ENCODE peak calls at places on chromosomes 2 and 18, in four cellular contexts. One of them, this sample, is unnamed.
A peak's percentile ranks its signal among the peaks of the same experiment; 100 is the strongest.

GRCh38 chr2:18930977-18931376 is 341.6 kb upstream of the NT5C1B start:
- DNase-seq in K562: no peak
- DNase-seq in WTC11: no peak
- DNase-seq in HepG2: no peak
- DNase-seq in this sample: no peak

GRCh38 chr2:43462866-43463641 is 132.8 kb downstream of the THADA start:
- DNase-seq in K562: no peak
- DNase-seq in WTC11: no peak
- DNase-seq in HepG2: peak; percentile 97
- DNase-seq in this sample: peak; percentile 16

GRCh38 chr2:39898934-39899333 is 119.9 kb upstream of the THUMPD2 start:
- DNase-seq in K562: no peak
- DNase-seq in WTC11: no peak
- DNase-seq in HepG2: no peak
- DNase-seq in this sample: no peak

GRCh38 chr2:234987754-234988153 is 35.9 kb downstream of the SH3BP4 start:
- DNase-seq in K562: no peak
- DNase-seq in WTC11: no peak
- DNase-seq in HepG2: no peak
- DNase-seq in this sample: no peak

GRCh38 chr2:51490576-51491234 is 458.8 kb upstream of the NRXN1 start:
- DNase-seq in K562: no peak
- DNase-seq in WTC11: no peak
- DNase-seq in HepG2: no peak
- DNase-seq in this sample: no peak

GRCh38 chr18:78659748-78660147 is 319.9 kb upstream of the SALL3 start:
- DNase-seq in K562: peak; percentile 13
- DNase-seq in WTC11: peak; percentile 55
- DNase-seq in HepG2: no peak
- DNase-seq in this sample: peak; percentile 28

GRCh38 chr18:27860701-27861107 is 316.2 kb downstream of the CDH2 start:
- DNase-seq in K562: no peak
- DNase-seq in WTC11: no peak
- DNase-seq in HepG2: peak; percentile 30
- DNase-seq in this sample: no peak

GRCh38 chr2:3493610-3493997 is 25.7 kb downstream of the ADI1 start:
- DNase-seq in K562: peak; percentile 93
- DNase-seq in WTC11: peak; percentile 49
- DNase-seq in HepG2: peak; percentile 72
- DNase-seq in this sample: peak; percentile 27

GRCh38 chr2:241810304-241811208 is 1.6 kb downstream of the NEU4 start:
- DNase-seq in K562: no peak
- DNase-seq in WTC11: no peak
- DNase-seq in HepG2: no peak
- DNase-seq in this sample: no peak

GRCh38 chr2:44836174-44836573 is 105.3 kb upstream of the SIX3 start:
- DNase-seq in K562: no peak
- DNase-seq in WTC11: no peak
- DNase-seq in HepG2: no peak
- DNase-seq in this sample: no peak

GRCh38 chr18:46497129-46497528 is 159.9 kb downstream of the LOXHD1 start:
- DNase-seq in K562: peak; percentile 13
- DNase-seq in WTC11: peak; percentile 82
- DNase-seq in HepG2: peak; percentile 10
- DNase-seq in this sample: peak; percentile 21

GRCh38 chr2:123961576-123961975 is 63.5 kb upstream of the CNTNAP5 start:
- DNase-seq in K562: no peak
- DNase-seq in WTC11: no peak
- DNase-seq in HepG2: no peak
- DNase-seq in this sample: no peak

GRCh38 chr2:38421274-38422056 is 44.4 kb upstream of the ATL2 start:
- DNase-seq in K562: no peak
- DNase-seq in WTC11: no peak
- DNase-seq in HepG2: no peak
- DNase-seq in this sample: no peak

GRCh38 chr18:53764086-53764485 is 460.4 kb downstream of the MBD2 start:
- DNase-seq in K562: no peak
- DNase-seq in WTC11: no peak
- DNase-seq in HepG2: no peak
- DNase-seq in this sample: no peak

GRCh38 chr2:115105966-115106365 is 663.5 kb downstream of the DPP10 start:
- DNase-seq in K562: no peak
- DNase-seq in WTC11: no peak
- DNase-seq in HepG2: no peak
- DNase-seq in this sample: no peak

GRCh38 chr2:120312861-120313694 is 32.9 kb upstream of the INHBB start:
- DNase-seq in K562: peak; percentile 72
- DNase-seq in WTC11: peak; percentile 78
- DNase-seq in HepG2: peak; percentile 66
- DNase-seq in this sample: peak; percentile 76

DNA sequence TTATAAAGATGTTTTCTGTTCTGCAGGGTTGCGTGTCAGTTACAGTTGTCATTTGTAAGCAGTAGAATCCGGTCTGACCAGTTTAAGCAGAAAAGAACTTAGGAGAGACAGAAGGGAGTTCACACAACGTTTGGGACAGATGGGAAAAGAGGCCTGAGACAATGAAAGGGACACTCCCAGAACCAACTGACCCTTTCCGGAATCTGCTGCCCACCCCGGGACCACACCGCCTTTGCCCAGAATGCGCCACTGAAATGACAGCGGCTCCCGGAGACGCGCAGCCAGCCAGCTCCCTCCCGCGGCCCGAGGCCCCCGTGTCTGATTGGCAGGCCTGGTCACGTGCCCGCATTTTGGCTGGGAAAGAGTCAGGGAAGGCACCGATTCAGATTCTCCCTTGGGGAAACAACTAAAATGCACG is 244.6 kb downstream of the BCL2 start:
- DNase-seq in K562: peak; percentile 67
- DNase-seq in WTC11: peak; percentile 88
- DNase-seq in HepG2: peak; percentile 12
- DNase-seq in this sample: peak; percentile 76
- TF ChIP-seq ELF4 in K562: no peak
- TF ChIP-seq ELF4 in WTC11: no peak
- TF ChIP-seq ELF4 in HepG2: no peak
- TF ChIP-seq ELF4 in this sample: no peak

GRCh38 chr2:236656166-236656565 is 86.5 kb downstream of the ACKR3 start:
- DNase-seq in K562: no peak
- DNase-seq in WTC11: no peak
- DNase-seq in HepG2: no peak
- DNase-seq in this sample: no peak

GRCh38 chr2:236657215-236657614 is 87.6 kb downstream of the ACKR3 start:
- DNase-seq in K562: no peak
- DNase-seq in WTC11: no peak
- DNase-seq in HepG2: no peak
- DNase-seq in this sample: no peak

GRCh38 chr2:236657801-236658200 is 88.2 kb downstream of the ACKR3 start:
- DNase-seq in K562: no peak
- DNase-seq in WTC11: no peak
- DNase-seq in HepG2: no peak
- DNase-seq in this sample: no peak

GRCh38 chr2:236654496-236654895 is 84.9 kb downstream of the ACKR3 start:
- DNase-seq in K562: no peak
- DNase-seq in WTC11: no peak
- DNase-seq in HepG2: no peak
- DNase-seq in this sample: no peak

GRCh38 chr2:236656721-236657120 is 87.1 kb downstream of the ACKR3 start:
- DNase-seq in K562: no peak
- DNase-seq in WTC11: no peak
- DNase-seq in HepG2: no peak
- DNase-seq in this sample: no peak
- TF ChIP-seq ELF4 in K562: no peak
- TF ChIP-seq ELF4 in WTC11: no peak
- TF ChIP-seq ELF4 in HepG2: no peak
- TF ChIP-seq ELF4 in this sample: no peak

GRCh38 chr2:29627366-29627765 is 294.0 kb downstream of the ALK start:
- DNase-seq in K562: no peak
- DNase-seq in WTC11: no peak
- DNase-seq in HepG2: no peak
- DNase-seq in this sample: no peak
- TF ChIP-seq ELF4 in K562: no peak
- TF ChIP-seq ELF4 in WTC11: no peak
- TF ChIP-seq ELF4 in HepG2: no peak
- TF ChIP-seq ELF4 in this sample: no peak

GRCh38 chr2:164664070-164664469 is 42.8 kb upstream of the GRB14 start:
- DNase-seq in K562: no peak
- DNase-seq in WTC11: no peak
- DNase-seq in HepG2: no peak
- DNase-seq in this sample: no peak
- TF ChIP-seq ELF4 in K562: no peak
- TF ChIP-seq ELF4 in WTC11: no peak
- TF ChIP-seq ELF4 in HepG2: no peak
- TF ChIP-seq ELF4 in this sample: no peak

DNA sequence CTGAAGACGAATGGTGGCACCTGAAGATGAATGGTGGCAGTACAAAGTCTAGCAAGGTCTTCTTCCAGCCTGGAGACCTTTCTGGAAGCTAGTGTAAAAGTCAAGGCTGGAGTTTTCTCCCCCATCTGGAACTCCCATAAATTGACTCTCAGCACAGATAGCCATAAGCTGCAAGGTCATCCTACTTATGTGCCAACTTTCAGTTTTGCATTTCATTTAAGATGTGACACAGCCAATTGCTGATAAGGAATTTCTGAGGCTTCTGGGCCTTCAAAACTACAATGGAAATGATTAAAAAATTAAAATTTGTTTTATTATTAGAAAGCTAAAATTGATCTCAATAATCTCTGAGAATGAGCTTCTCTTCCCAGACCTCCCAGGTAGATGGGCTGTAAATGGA is 10.2 kb downstream of the XDH start:
- DNase-seq in K562: no peak
- DNase-seq in WTC11: no peak
- DNase-seq in HepG2: no peak
- DNase-seq in this sample: no peak
- TF ChIP-seq ELF4 in K562: no peak
- TF ChIP-seq ELF4 in WTC11: no peak
- TF ChIP-seq ELF4 in HepG2: no peak
- TF ChIP-seq ELF4 in this sample: no peak

DNA sequence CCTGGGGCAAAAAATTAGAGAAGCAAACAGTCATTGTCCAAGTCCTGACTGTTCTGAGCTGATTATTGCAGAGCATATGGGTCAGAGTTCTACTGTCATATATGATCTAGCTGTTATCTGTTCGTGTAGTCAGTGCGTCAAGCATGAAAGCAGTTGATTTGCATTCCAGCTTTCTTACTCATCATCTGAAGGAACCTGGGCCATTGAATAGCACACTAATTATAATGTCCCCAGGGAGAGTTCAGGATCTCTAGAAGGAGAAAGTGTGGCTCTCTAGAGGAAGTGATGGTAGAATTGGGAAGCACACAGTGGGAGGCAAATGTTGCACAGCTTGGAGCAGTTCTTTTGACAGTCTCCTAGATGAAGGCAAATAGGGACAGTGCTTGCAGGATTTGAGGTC is 279.8 kb downstream of the PARD3B start:
- DNase-seq in K562: no peak
- DNase-seq in WTC11: no peak
- DNase-seq in HepG2: no peak
- DNase-seq in this sample: no peak
- TF ChIP-seq ELF4 in K562: no peak
- TF ChIP-seq ELF4 in WTC11: no peak
- TF ChIP-seq ELF4 in HepG2: no peak
- TF ChIP-seq ELF4 in this sample: no peak

DNA sequence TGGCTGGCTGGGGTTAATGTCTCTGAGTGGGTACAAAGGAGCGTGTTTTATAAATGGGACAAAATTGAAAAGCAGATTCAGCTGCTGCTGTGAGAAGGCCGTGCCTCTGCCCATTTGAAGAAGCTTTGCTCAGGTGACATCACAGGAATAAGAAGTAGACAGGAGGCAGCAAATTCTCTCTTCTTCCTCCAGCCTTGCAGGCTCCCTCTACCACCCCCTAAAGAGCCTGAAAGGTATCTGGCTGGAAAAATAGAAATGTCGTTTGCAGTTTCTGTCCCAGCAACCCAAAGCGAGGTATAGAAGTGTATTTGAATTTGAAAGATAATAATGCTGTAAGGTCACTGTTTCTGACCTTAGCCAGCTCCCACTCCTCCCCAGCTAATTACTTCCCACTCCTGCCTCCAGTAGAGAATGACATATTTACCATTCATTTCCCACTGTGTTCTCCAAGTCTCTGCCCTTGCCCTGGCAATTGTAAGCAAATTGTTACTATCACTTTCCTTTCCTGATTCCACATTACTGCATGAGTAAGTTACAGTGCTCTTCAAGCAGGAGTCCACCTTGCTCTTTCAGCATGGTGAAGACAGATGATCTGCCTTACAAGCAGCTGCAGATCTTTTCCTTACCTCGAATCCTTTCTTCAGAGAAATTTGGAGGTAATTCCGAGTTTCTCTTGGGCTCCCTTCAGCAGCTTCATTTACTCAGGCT is 56.7 kb upstream of the RASGRP3 start:
- DNase-seq in K562: no peak
- DNase-seq in WTC11: no peak
- DNase-seq in HepG2: no peak
- DNase-seq in this sample: no peak
- TF ChIP-seq ELF4 in K562: no peak
- TF ChIP-seq ELF4 in WTC11: no peak
- TF ChIP-seq ELF4 in HepG2: no peak
- TF ChIP-seq ELF4 in this sample: no peak

This sample was measured in HEK293T.